ENCODE peak calls at places on chromosome 19, in eight cellular contexts. J, I, R, Z, F, B, W and U are unnamed samples.

GRCh38 chr19:4044927-4045557 is 21.7 kb downstream of the ZBTB7A start:
- DNase-seq in R (no peak), B (no peak), I (no peak), J (no peak), Z (no peak), F (no peak), W (no peak), U (no peak)

GRCh38 chr19:13097331-13098258 is 5.1 kb downstream of the LYL1 start:
- DNase-seq in W (no peak), I (no peak), Z (no peak), R (no peak), J (peak), B (no peak), F (no peak), U (no peak)

GRCh38 chr19:56603829-56604228 is 8.7 kb downstream of the ZNF71 start:
- DNase-seq in R (no peak), I (no peak), F (no peak), B (no peak), W (no peak), J (no peak), Z (no peak), U (peak)

GRCh38 chr19:55484571-55485438 is at the start of gene NAT14:
- DNase-seq in F (peak), B (no peak), W (peak), J (no peak), Z (peak), R (peak), I (peak), U (peak)

GRCh38 chr19:56821675-56822074 is 18.9 kb downstream of the PEG3 start:
- DNase-seq in R (no peak), W (no peak), Z (no peak), I (no peak), F (no peak), B (no peak), J (no peak), U (no peak)

GRCh38 chr19:42606660-42607351 is 12.1 kb upstream of the CEACAM8 start:
- DNase-seq in Z (peak), W (peak), I (peak), F (peak), R (peak), J (peak), B (no peak), U (peak)

GRCh38 chr19:17488593-17489391 is 18.5 kb downstream of the SLC27A1 start:
- DNase-seq in W (peak), R (peak), B (no peak), I (no peak), Z (no peak), F (peak), J (peak), U (no peak)

GRCh38 chr19:45320997-45321775 is 1.5 kb downstream of the CKM start:
- DNase-seq in Z (no peak), B (no peak), I (no peak), J (no peak), R (no peak), W (no peak), F (no peak), U (no peak)

GRCh38 chr19:56271096-56271495 is 1.5 kb upstream of the EDDM13 start:
- DNase-seq in F (no peak), B (no peak), I (no peak), J (no peak), W (no peak), R (no peak), Z (no peak), U (no peak)

GRCh38 chr19:45637890-45638667 is 1.1 kb downstream of the EML2 start:
- DNase-seq in B (no peak), F (peak), R (no peak), W (no peak), I (peak), Z (peak), J (no peak), U (no peak)

GRCh38 chr19:35058370-35058769 is 16.8 kb downstream of the HPN start:
- DNase-seq in I (no peak), Z (no peak), B (no peak), W (no peak), F (no peak), J (no peak), R (no peak), U (no peak)

GRCh38 chr19:15249912-15250634 is 17.8 kb upstream of the EPHX3 start:
- DNase-seq in Z (peak), I (peak), R (peak), B (peak), F (peak), W (no peak), J (no peak), U (no peak)

GRCh38 chr19:16541526-16542044 is 652 bp downstream of the CHERP start:
- DNase-seq in Z (peak), B (no peak), I (peak), W (no peak), F (no peak), J (no peak), R (peak), U (no peak)

GRCh38 chr19:7257148-7258041 is 36.8 kb downstream of the INSR start:
- DNase-seq in I (peak), R (peak), J (peak), F (peak), B (peak), Z (peak), W (peak), U (no peak)

GRCh38 chr19:43148233-43148632 is 38.1 kb downstream of the PSG5 start:
- DNase-seq in F (no peak), J (no peak), W (peak), I (peak), Z (peak), R (peak), B (no peak), U (no peak)

GRCh38 chr19:4183967-4184717 is 1.7 kb downstream of the ANKRD24 start:
- DNase-seq in Z (no peak), F (no peak), W (no peak), R (peak), B (no peak), I (no peak), J (peak), U (peak)

GRCh38 chr19:5040544-5041167 is 71.7 kb downstream of the KDM4B start:
- DNase-seq in R (no peak), Z (no peak), J (no peak), B (no peak), F (no peak), W (no peak), I (no peak), U (no peak)

GRCh38 chr19:55490478-55491436 is 2.5 kb downstream of the SSC5D start:
- DNase-seq in W (no peak), B (no peak), F (no peak), J (no peak), R (peak), I (peak), Z (no peak), U (no peak)

GRCh38 chr19:39542198-39542597 is 2.2 kb upstream of the EID2 start:
- DNase-seq in B (no peak), J (no peak), Z (no peak), I (peak), F (no peak), R (no peak), W (no peak), U (no peak)

GRCh38 chr19:49387936-49388372 is at the start of gene KASH5:
- DNase-seq in W (peak), J (peak), B (peak), I (peak), F (peak), Z (peak), R (no peak), U (peak)

GRCh38 chr19:45972081-45972943 is 1.4 kb downstream of the NOVA2 start:
- DNase-seq in I (no peak), F (no peak), B (no peak), R (no peak), W (no peak), J (peak), Z (no peak), U (peak)

GRCh38 chr19:4447327-4448146 is 10.1 kb downstream of the UBXN6 start:
- DNase-seq in W (no peak), I (no peak), R (no peak), J (no peak), F (no peak), B (no peak), Z (no peak), U (no peak)

GRCh38 chr19:19782783-19783182 is 38.8 kb downstream of the ZNF506 start:
- DNase-seq in R (no peak), I (no peak), W (no peak), Z (no peak), J (no peak), F (no peak), B (no peak), U (no peak)

GRCh38 chr19:1847684-1848398 is 442 bp downstream of the REXO1 start:
- DNase-seq in R (peak), Z (peak), I (peak), B (no peak), F (no peak), J (no peak), W (peak), U (no peak)

GRCh38 chr19:49811328-49811727 is 1.8 kb downstream of the FUZ start:
- DNase-seq in J (no peak), B (no peak), I (no peak), R (no peak), Z (no peak), W (peak), F (no peak), U (no peak)

GRCh38 chr19:4524808-4525562 is 6.7 kb upstream of the PLIN4 start:
- DNase-seq in Z (peak), W (peak), I (peak), B (no peak), J (peak), F (peak), R (peak), U (no peak)